ENCODE peak calls at places on chromosomes 16 and 17, in five cellular contexts. One of them, this sample, is unnamed.
A peak's percentile ranks its signal among the peaks of the same experiment; 100 is the strongest.

GRCh38 chr17:4533522-4534502 is 21.4 kb downstream of the MYBBP1A start:
- DNase-seq in H9: no peak
- DNase-seq in progenitor cell of endocrine pancreas: no peak
- DNase-seq in A172: peak; percentile 21
- DNase-seq in MCF 10A: peak; percentile 27
- DNase-seq in this sample: peak; percentile 79

GRCh38 chr17:13953871-13954270 is 115.4 kb upstream of the COX10 start:
- DNase-seq in H9: no peak
- DNase-seq in progenitor cell of endocrine pancreas: no peak
- DNase-seq in A172: no peak
- DNase-seq in MCF 10A: no peak
- DNase-seq in this sample: no peak

GRCh38 chr17:29155966-29156338 is 24.2 kb downstream of the MYO18A start:
- DNase-seq in H9: peak; percentile 89
- DNase-seq in progenitor cell of endocrine pancreas: no peak
- DNase-seq in A172: peak; percentile 54
- DNase-seq in MCF 10A: no peak
- DNase-seq in this sample: peak; percentile 86

GRCh38 chr17:40314557-40314953 is 5.6 kb downstream of the RARA start:
- DNase-seq in H9: no peak
- DNase-seq in progenitor cell of endocrine pancreas: no peak
- DNase-seq in A172: peak; percentile 99
- DNase-seq in MCF 10A: peak; percentile 98
- DNase-seq in this sample: peak; percentile 36

GRCh38 chr16:79598341-79599181 is 2.0 kb downstream of the MAF start:
- DNase-seq in H9: peak; percentile 76
- DNase-seq in progenitor cell of endocrine pancreas: peak; percentile 51
- DNase-seq in A172: no peak
- DNase-seq in MCF 10A: peak; percentile 21
- DNase-seq in this sample: peak; percentile 77

GRCh38 chr17:6075050-6075449 is 4.9 kb downstream of the WSCD1 start:
- DNase-seq in H9: no peak
- DNase-seq in progenitor cell of endocrine pancreas: no peak
- DNase-seq in A172: no peak
- DNase-seq in MCF 10A: no peak
- DNase-seq in this sample: no peak

GRCh38 chr17:77892031-77892430 is 66.5 kb upstream of the TNRC6C start:
- DNase-seq in H9: no peak
- DNase-seq in progenitor cell of endocrine pancreas: no peak
- DNase-seq in A172: no peak
- DNase-seq in MCF 10A: no peak
- DNase-seq in this sample: peak; percentile 50

GRCh38 chr17:66273391-66273722 is 29.1 kb upstream of the PRKCA start:
- DNase-seq in H9: no peak
- DNase-seq in progenitor cell of endocrine pancreas: no peak
- DNase-seq in A172: no peak
- DNase-seq in MCF 10A: no peak
- DNase-seq in this sample: no peak

GRCh38 chr16:56709686-56710040 is 20.3 kb upstream of the NUP93 start:
- DNase-seq in H9: no peak
- DNase-seq in progenitor cell of endocrine pancreas: no peak
- DNase-seq in A172: no peak
- DNase-seq in MCF 10A: no peak
- DNase-seq in this sample: no peak

GRCh38 chr17:35017021-35017420 is 36.7 kb downstream of the LIG3 start:
- DNase-seq in H9: no peak
- DNase-seq in progenitor cell of endocrine pancreas: no peak
- DNase-seq in A172: no peak
- DNase-seq in MCF 10A: no peak
- DNase-seq in this sample: no peak

GRCh38 chr16:66364117-66364958 is 2.2 kb upstream of the CDH5 start:
- DNase-seq in H9: no peak
- DNase-seq in progenitor cell of endocrine pancreas: no peak
- DNase-seq in A172: no peak
- DNase-seq in MCF 10A: no peak
- DNase-seq in this sample: peak; percentile 68

GRCh38 chr17:54426287-54426886 is 474.3 kb upstream of the TOM1L1 start:
- DNase-seq in H9: no peak
- DNase-seq in progenitor cell of endocrine pancreas: no peak
- DNase-seq in A172: no peak
- DNase-seq in MCF 10A: peak; percentile 24
- DNase-seq in this sample: peak; percentile 25

GRCh38 chr17:28948873-28949184 is 2.5 kb downstream of the PHF12 start:
- DNase-seq in H9: peak; percentile 74
- DNase-seq in progenitor cell of endocrine pancreas: no peak
- DNase-seq in A172: no peak
- DNase-seq in MCF 10A: no peak
- DNase-seq in this sample: no peak

GRCh38 chr16:52318259-52319008 is 228.5 kb downstream of the TOX3 start:
- DNase-seq in H9: no peak
- DNase-seq in progenitor cell of endocrine pancreas: no peak
- DNase-seq in A172: no peak
- DNase-seq in MCF 10A: no peak
- DNase-seq in this sample: no peak

GRCh38 chr17:74485012-74485743 is 18.7 kb downstream of the CD300A start:
- DNase-seq in H9: peak; percentile 17
- DNase-seq in progenitor cell of endocrine pancreas: no peak
- DNase-seq in A172: no peak
- DNase-seq in MCF 10A: no peak
- DNase-seq in this sample: peak; percentile 22

GRCh38 chr16:65773319-65773874 is 593.1 kb upstream of the CDH5 start:
- DNase-seq in H9: peak; percentile 83
- DNase-seq in progenitor cell of endocrine pancreas: no peak
- DNase-seq in A172: no peak
- DNase-seq in MCF 10A: no peak
- DNase-seq in this sample: peak; percentile 24

GRCh38 chr17:78954684-78955083 is 25.0 kb downstream of the LGALS3BP start:
- DNase-seq in H9: no peak
- DNase-seq in progenitor cell of endocrine pancreas: no peak
- DNase-seq in A172: no peak
- DNase-seq in MCF 10A: no peak
- DNase-seq in this sample: peak; percentile 22

GRCh38 chr16:88076211-88076931 is 125.1 kb downstream of the BANP start:
- DNase-seq in H9: no peak
- DNase-seq in progenitor cell of endocrine pancreas: no peak
- DNase-seq in A172: no peak
- DNase-seq in MCF 10A: no peak
- DNase-seq in this sample: peak; percentile 67

GRCh38 chr17:39667262-39668140 is 752 bp upstream of the PNMT start:
- DNase-seq in H9: no peak
- DNase-seq in progenitor cell of endocrine pancreas: no peak
- DNase-seq in A172: no peak
- DNase-seq in MCF 10A: no peak
- DNase-seq in this sample: peak; percentile 89

GRCh38 chr17:29251969-29252866 is 5.6 kb downstream of the CRYBA1 start:
- DNase-seq in H9: no peak
- DNase-seq in progenitor cell of endocrine pancreas: no peak
- DNase-seq in A172: no peak
- DNase-seq in MCF 10A: no peak
- DNase-seq in this sample: peak; percentile 67

GRCh38 chr17:79003661-79004411 is 5.7 kb downstream of the CANT1 start:
- DNase-seq in H9: no peak
- DNase-seq in progenitor cell of endocrine pancreas: no peak
- DNase-seq in A172: no peak
- DNase-seq in MCF 10A: no peak
- DNase-seq in this sample: peak; percentile 78

GRCh38 chr16:19524356-19524865 is 669 bp downstream of the CCP110 start:
- DNase-seq in H9: no peak
- DNase-seq in progenitor cell of endocrine pancreas: no peak
- DNase-seq in A172: no peak
- DNase-seq in MCF 10A: no peak
- DNase-seq in this sample: peak; percentile 30

GRCh38 chr17:61324540-61324868 is 75.1 kb upstream of the TBX2 start:
- DNase-seq in H9: no peak
- DNase-seq in progenitor cell of endocrine pancreas: no peak
- DNase-seq in A172: peak; percentile 69
- DNase-seq in MCF 10A: no peak
- DNase-seq in this sample: no peak

GRCh38 chr16:55703003-55704001 is 47.5 kb downstream of the SLC6A2 start:
- DNase-seq in H9: no peak
- DNase-seq in progenitor cell of endocrine pancreas: no peak
- DNase-seq in A172: peak; percentile 55
- DNase-seq in MCF 10A: peak; percentile 62
- DNase-seq in this sample: peak; percentile 38

GRCh38 chr16:56985288-56985961 is 3.9 kb upstream of the NLRC5 start:
- DNase-seq in H9: no peak
- DNase-seq in progenitor cell of endocrine pancreas: no peak
- DNase-seq in A172: peak; percentile 86
- DNase-seq in MCF 10A: peak; percentile 90
- DNase-seq in this sample: peak; percentile 47

GRCh38 chr16:87931504-87931903 is 4.8 kb downstream of the CA5A start:
- DNase-seq in H9: no peak
- DNase-seq in progenitor cell of endocrine pancreas: no peak
- DNase-seq in A172: peak; percentile 34
- DNase-seq in MCF 10A: no peak
- DNase-seq in this sample: no peak

GRCh38 chr16:15034266-15035162 is 21.4 kb downstream of the NTAN1 start:
- DNase-seq in H9: no peak
- DNase-seq in progenitor cell of endocrine pancreas: no peak
- DNase-seq in A172: no peak
- DNase-seq in MCF 10A: no peak
- DNase-seq in this sample: no peak

GRCh38 chr16:86834451-86835035 is 256.2 kb downstream of the FOXL1 start:
- DNase-seq in H9: peak; percentile 82
- DNase-seq in progenitor cell of endocrine pancreas: no peak
- DNase-seq in A172: peak; percentile 74
- DNase-seq in MCF 10A: peak; percentile 13
- DNase-seq in this sample: peak; percentile 78

GRCh38 chr16:70577256-70577698 is 53.7 kb downstream of the SF3B3 start:
- DNase-seq in H9: no peak
- DNase-seq in progenitor cell of endocrine pancreas: no peak
- DNase-seq in A172: peak; percentile 91
- DNase-seq in MCF 10A: peak; percentile 86
- DNase-seq in this sample: no peak

This sample was measured in H7.